ENCODE peak calls at places on chromosomes 6 and 20, in eight cellular contexts. G is psoas muscle, D is fibroblast of lung, I is HepG2, P is adrenal gland, V is neural progenitor cell, H is heart left ventricle, A is IMR-90. Y is an unnamed sample. For H3K4me1, the result is how much of the 10 kb centered on the place peaks cover.

GRCh38 chr6:157800420-157801237 is 22.4 kb upstream of the SNX9 start:
- DNase-seq in I (no peak), D (peak), V (no peak), A (peak), P (no peak), H (no peak), G (no peak), Y (no peak)

GRCh38 chr6:89842228-89842627 is 12.5 kb downstream of the CASP8AP2 start:
- DNase-seq in H (no peak), I (no peak), G (no peak), D (no peak), P (no peak), V (no peak), A (peak), Y (no peak)

GRCh38 chr20:62242196-62242595 is 3.9 kb downstream of the OSBPL2 start:
- DNase-seq in A (no peak), G (no peak), H (peak), I (no peak), V (no peak), P (no peak), D (no peak), Y (no peak)

GRCh38 chr6:149433901-149434300 is 33.8 kb downstream of the SUMO4 start:
- DNase-seq in V (no peak), G (no peak), D (no peak), I (no peak), A (no peak), H (no peak), P (no peak), Y (no peak)

GRCh38 chr20:2289475-2289874 is 6.3 kb upstream of the TGM3 start:
- DNase-seq in H (no peak), D (no peak), A (no peak), P (peak), I (no peak), G (no peak), V (no peak), Y (peak)

GRCh38 chr6:70636589-70636988 is 31.1 kb upstream of the SMAP1 start:
- DNase-seq in A (no peak), V (no peak), P (no peak), I (no peak), G (no peak), H (no peak), D (no peak), Y (no peak)

GRCh38 chr20:6473197-6473596 is 294.3 kb upstream of the BMP2 start:
- DNase-seq in P (no peak), G (no peak), H (no peak), V (no peak), D (peak), I (no peak), A (peak), Y (no peak)

GRCh38 chr6:61745994-61746393 is 540.0 kb downstream of the KHDRBS2 start:
- DNase-seq in D (no peak), I (no peak), H (no peak), A (no peak), G (no peak), V (no peak), P (no peak), Y (no peak)

GRCh38 chr20:33211817-33212424 is 5.2 kb upstream of the BPIFA3 start:
- DNase-seq in H (no peak), V (peak), A (peak), G (no peak), P (peak), I (peak), D (peak), Y (no peak)

GRCh38 chr20:51327251-51327841 is 215.2 kb downstream of the NFATC2 start:
- DNase-seq in G (no peak), A (peak), V (no peak), D (peak), P (no peak), I (no peak), H (no peak), Y (peak)

GRCh38 chr6:137056121-137056880 is 11.5 kb upstream of the IL20RA start:
- DNase-seq in A (no peak), I (no peak), V (no peak), D (no peak), P (no peak), G (no peak), H (no peak), Y (no peak)

GRCh38 chr20:57679113-57679512 is 30.7 kb downstream of the PMEPA1 start:
- DNase-seq in A (no peak), P (no peak), D (no peak), G (no peak), H (no peak), I (no peak), V (no peak), Y (no peak)

GRCh38 chr20:57675773-57676172 is 34.0 kb downstream of the PMEPA1 start:
- DNase-seq in H (no peak), G (no peak), D (no peak), V (no peak), P (no peak), A (no peak), I (no peak), Y (no peak)

GRCh38 chr20:57678340-57678739 is 31.5 kb downstream of the PMEPA1 start:
- DNase-seq in A (no peak), V (no peak), G (no peak), P (no peak), D (no peak), I (no peak), H (no peak), Y (no peak)

GRCh38 chr20:57677323-57677982 is 32.4 kb downstream of the PMEPA1 start:
- DNase-seq in I (no peak), G (no peak), P (no peak), V (no peak), D (no peak), A (no peak), H (no peak), Y (no peak)

DNA sequence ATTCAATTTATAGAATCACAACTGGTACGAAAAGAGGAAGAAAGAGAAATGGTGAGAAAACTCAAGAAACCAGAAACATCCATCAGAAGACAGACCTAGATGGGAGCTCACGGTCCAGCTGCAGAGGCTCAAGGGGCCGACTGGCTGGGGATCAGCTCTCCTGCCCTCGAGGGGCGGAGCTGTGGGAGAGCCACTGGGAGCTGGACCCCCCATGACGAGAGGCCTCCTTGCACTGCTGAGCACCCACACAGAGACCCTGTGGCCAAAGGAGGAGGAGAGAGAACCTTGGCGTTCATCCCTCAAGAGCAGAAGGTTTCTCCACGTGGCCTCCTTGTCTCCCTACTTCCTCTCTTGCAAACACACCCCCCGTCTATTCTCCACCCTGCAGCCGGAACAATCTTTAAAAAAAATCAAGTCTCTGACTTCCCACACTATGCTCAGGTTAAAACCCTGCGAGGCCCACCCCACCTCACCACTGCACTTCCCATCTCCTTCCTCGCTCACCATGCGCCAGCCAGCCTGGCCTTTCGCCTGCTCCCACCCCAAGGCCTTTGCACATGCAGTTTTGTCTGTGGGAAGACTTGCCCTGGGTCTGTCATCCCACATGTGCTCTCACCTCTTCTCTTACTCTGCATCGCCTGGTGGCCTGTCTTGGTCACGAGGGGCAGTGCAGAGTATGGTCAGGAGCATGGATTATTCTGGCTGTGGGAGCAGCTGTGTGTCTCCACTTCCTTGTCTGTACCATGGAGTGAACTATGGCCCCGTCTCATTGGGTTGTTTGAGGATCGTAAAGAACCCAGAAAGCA is 33.1 kb downstream of the PMEPA1 start:
- DNase-seq in P (no peak), A (no peak), H (no peak), D (no peak), I (no peak), G (no peak), V (no peak), Y (no peak)
- H3K4me1 ChIP-seq in P (under half), A (under half), H (half or more), D (under half), I (under half), G (under half), V (under half), Y (under half)

GRCh38 chr6:111804627-111805235 is 68.5 kb downstream of the FYN start:
- DNase-seq in V (no peak), H (no peak), G (no peak), P (no peak), D (peak), A (peak), I (no peak), Y (peak)
- H3K4me1 ChIP-seq in V (under half), H (half or more), G (under half), P (under half), D (under half), A (under half), I (under half), Y (under half)

GRCh38 chr20:48471734-48472408 is 355.9 kb downstream of the PREX1 start:
- DNase-seq in A (no peak), H (no peak), I (no peak), G (no peak), V (no peak), P (no peak), D (no peak), Y (no peak)

GRCh38 chr20:48476854-48477253 is 350.9 kb downstream of the PREX1 start:
- DNase-seq in A (no peak), V (no peak), D (no peak), I (peak), P (no peak), H (no peak), G (no peak), Y (no peak)

GRCh38 chr20:48470141-48470540 is 357.7 kb downstream of the PREX1 start:
- DNase-seq in P (no peak), I (no peak), V (no peak), D (no peak), A (no peak), G (no peak), H (no peak), Y (no peak)

GRCh38 chr20:48471176-48471575 is 356.6 kb downstream of the PREX1 start:
- DNase-seq in V (no peak), A (no peak), D (no peak), G (no peak), H (no peak), I (no peak), P (no peak), Y (no peak)

GRCh38 chr20:48474022-48474421 is 353.8 kb downstream of the PREX1 start:
- DNase-seq in I (no peak), V (no peak), G (no peak), A (no peak), D (no peak), H (no peak), P (no peak), Y (no peak)
- H3K4me1 ChIP-seq in I (under half), V (under half), G (under half), A (under half), D (under half), H (under half), P (under half), Y (under half)

DNA sequence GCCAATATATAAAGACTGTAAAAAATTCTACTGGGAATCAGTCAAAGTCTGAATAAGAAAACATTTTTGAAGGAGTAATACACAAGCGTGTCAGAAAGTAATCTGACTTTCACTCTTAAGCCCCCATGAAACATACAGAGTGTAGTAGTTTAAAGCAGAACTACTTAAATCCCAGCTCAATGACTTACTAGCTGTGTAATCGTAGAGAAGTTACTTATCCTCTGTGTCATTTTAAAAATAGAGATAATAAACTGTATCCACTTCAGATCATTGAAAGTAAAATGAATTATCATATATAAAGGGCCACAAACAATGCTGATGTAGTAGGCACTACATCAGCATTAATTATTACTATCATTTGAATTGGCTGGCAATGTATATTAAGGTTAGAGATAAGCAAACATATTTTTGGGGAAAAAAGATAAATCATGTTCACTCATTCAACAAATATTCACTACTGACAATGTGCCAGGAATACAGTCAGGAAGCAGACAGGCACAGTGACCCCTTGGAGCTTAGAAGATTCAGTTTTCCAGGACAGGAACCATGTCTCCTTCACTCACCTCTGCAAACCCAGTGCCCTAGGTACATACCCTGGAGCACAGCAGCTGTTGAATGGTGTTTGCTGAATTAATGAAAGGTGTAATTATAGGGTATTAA is 14.4 kb downstream of the REPS1 start:
- DNase-seq in P (no peak), H (no peak), D (peak), A (peak), I (no peak), G (no peak), V (no peak), Y (no peak)
- H3K4me1 ChIP-seq in P (under half), H (half or more), D (under half), A (under half), I (under half), G (half or more), V (half or more), Y (under half)

GRCh38 chr6:37365791-37366190 is 12.0 kb downstream of the RNF8 start:
- DNase-seq in G (no peak), D (peak), H (no peak), I (peak), V (no peak), P (no peak), A (peak), Y (no peak)

GRCh38 chr6:37368961-37369320 is 15.2 kb downstream of the RNF8 start:
- DNase-seq in H (no peak), V (no peak), P (no peak), D (no peak), G (no peak), A (no peak), I (no peak), Y (no peak)

GRCh38 chr6:37369321-37370196 is 15.8 kb downstream of the RNF8 start:
- DNase-seq in I (peak), P (no peak), V (no peak), A (peak), H (no peak), G (no peak), D (no peak), Y (no peak)

GRCh38 chr6:37366910-37367309 is 13.1 kb downstream of the RNF8 start:
- DNase-seq in P (no peak), G (no peak), A (no peak), I (peak), D (no peak), V (no peak), H (no peak), Y (no peak)

DNA sequence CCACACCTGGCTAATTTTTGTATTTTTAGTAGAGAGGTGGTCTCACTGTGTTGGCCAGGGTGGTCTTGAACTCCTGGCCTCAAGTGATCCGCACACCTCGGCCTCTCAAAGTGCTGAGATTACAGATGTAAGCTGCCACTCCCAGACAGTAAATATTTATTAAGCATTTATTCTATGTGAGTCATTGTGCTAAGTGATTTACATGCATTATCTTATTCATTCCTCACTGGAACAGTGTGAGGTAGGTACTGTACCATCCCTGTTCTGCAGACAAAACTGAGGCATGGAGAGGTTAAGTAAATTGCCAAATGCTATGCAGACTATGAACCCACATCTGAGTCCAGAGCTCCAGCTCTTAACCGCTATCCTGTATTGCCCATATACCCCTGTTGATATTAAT is 13.8 kb downstream of the RNF8 start:
- DNase-seq in H (no peak), V (no peak), D (no peak), P (no peak), I (no peak), A (no peak), G (no peak), Y (no peak)
- H3K4me1 ChIP-seq in H (half or more), V (under half), D (under half), P (under half), I (under half), A (under half), G (under half), Y (under half)